ENCODE peak calls at places on chromosomes 16 and 17, in six cellular contexts. One of them, this sample, is unnamed.

GRCh38 chr16:25134306-25134705 is 22.8 kb downstream of the LCMT1 start:
- DNase-seq in Peyer's patch: no peak
- DNase-seq in MM.1S: no peak
- DNase-seq in AG04450: no peak
- DNase-seq in thyroid gland: no peak
- DNase-seq in RWPE1: no peak
- DNase-seq in this sample: no peak

GRCh38 chr17:8598913-8599312 is 31.6 kb downstream of the MYH10 start:
- DNase-seq in Peyer's patch: no peak
- DNase-seq in MM.1S: no peak
- DNase-seq in AG04450: no peak
- DNase-seq in thyroid gland: no peak
- DNase-seq in RWPE1: no peak
- DNase-seq in this sample: no peak

GRCh38 chr17:48047113-48047740 is 932 bp upstream of the NFE2L1 start:
- DNase-seq in Peyer's patch: no peak
- DNase-seq in MM.1S: peak
- DNase-seq in AG04450: no peak
- DNase-seq in thyroid gland: no peak
- DNase-seq in RWPE1: no peak
- DNase-seq in this sample: no peak

GRCh38 chr17:69961488-69962145 is 113.4 kb upstream of the KCNJ16 start:
- DNase-seq in Peyer's patch: no peak
- DNase-seq in MM.1S: peak
- DNase-seq in AG04450: peak
- DNase-seq in thyroid gland: peak
- DNase-seq in RWPE1: no peak
- DNase-seq in this sample: no peak

GRCh38 chr16:86768999-86769398 is 190.7 kb downstream of the FOXL1 start:
- DNase-seq in Peyer's patch: peak
- DNase-seq in MM.1S: no peak
- DNase-seq in AG04450: no peak
- DNase-seq in thyroid gland: peak
- DNase-seq in RWPE1: peak
- DNase-seq in this sample: no peak

GRCh38 chr17:41730479-41730878 is 4.0 kb downstream of the HAP1 start:
- DNase-seq in Peyer's patch: no peak
- DNase-seq in MM.1S: no peak
- DNase-seq in AG04450: no peak
- DNase-seq in thyroid gland: no peak
- DNase-seq in RWPE1: no peak
- DNase-seq in this sample: no peak

GRCh38 chr16:6947291-6947690 is 385.4 kb upstream of the RBFOX1 start:
- DNase-seq in Peyer's patch: no peak
- DNase-seq in MM.1S: no peak
- DNase-seq in AG04450: no peak
- DNase-seq in thyroid gland: no peak
- DNase-seq in RWPE1: no peak
- DNase-seq in this sample: no peak

GRCh38 chr16:57946181-57946801 is 24.6 kb downstream of the CNGB1 start:
- DNase-seq in Peyer's patch: no peak
- DNase-seq in MM.1S: no peak
- DNase-seq in AG04450: no peak
- DNase-seq in thyroid gland: no peak
- DNase-seq in RWPE1: no peak
- DNase-seq in this sample: no peak

GRCh38 chr17:63611354-63611753 is 10.7 kb downstream of the TACO1 start:
- DNase-seq in Peyer's patch: no peak
- DNase-seq in MM.1S: no peak
- DNase-seq in AG04450: no peak
- DNase-seq in thyroid gland: no peak
- DNase-seq in RWPE1: no peak
- DNase-seq in this sample: peak

GRCh38 chr16:1708768-1709180 is 2.8 kb downstream of the MAPK8IP3 start:
- DNase-seq in Peyer's patch: no peak
- DNase-seq in MM.1S: no peak
- DNase-seq in AG04450: peak
- DNase-seq in thyroid gland: no peak
- DNase-seq in RWPE1: no peak
- DNase-seq in this sample: peak

GRCh38 chr16:78443300-78443604 is 343.8 kb downstream of the WWOX start:
- DNase-seq in Peyer's patch: no peak
- DNase-seq in MM.1S: no peak
- DNase-seq in AG04450: no peak
- DNase-seq in thyroid gland: no peak
- DNase-seq in RWPE1: no peak
- DNase-seq in this sample: no peak

GRCh38 chr17:52170963-52171572 is 12.6 kb upstream of the CA10 start:
- DNase-seq in Peyer's patch: no peak
- DNase-seq in MM.1S: no peak
- DNase-seq in AG04450: no peak
- DNase-seq in thyroid gland: peak
- DNase-seq in RWPE1: peak
- DNase-seq in this sample: peak

GRCh38 chr17:80175411-80175810 is 5.6 kb downstream of the CARD14 start:
- DNase-seq in Peyer's patch: no peak
- DNase-seq in MM.1S: no peak
- DNase-seq in AG04450: no peak
- DNase-seq in thyroid gland: no peak
- DNase-seq in RWPE1: peak
- DNase-seq in this sample: no peak

GRCh38 chr17:30212750-30213149 is 22.7 kb downstream of the SLC6A4 start:
- DNase-seq in Peyer's patch: no peak
- DNase-seq in MM.1S: no peak
- DNase-seq in AG04450: no peak
- DNase-seq in thyroid gland: no peak
- DNase-seq in RWPE1: no peak
- DNase-seq in this sample: no peak

GRCh38 chr17:30210901-30211300 is 24.6 kb downstream of the SLC6A4 start:
- DNase-seq in Peyer's patch: no peak
- DNase-seq in MM.1S: no peak
- DNase-seq in AG04450: no peak
- DNase-seq in thyroid gland: no peak
- DNase-seq in RWPE1: no peak
- DNase-seq in this sample: no peak

GRCh38 chr17:30208214-30208613 is 27.3 kb downstream of the SLC6A4 start:
- DNase-seq in Peyer's patch: no peak
- DNase-seq in MM.1S: no peak
- DNase-seq in AG04450: no peak
- DNase-seq in thyroid gland: no peak
- DNase-seq in RWPE1: no peak
- DNase-seq in this sample: no peak

GRCh38 chr17:30210366-30210765 is 25.1 kb downstream of the SLC6A4 start:
- DNase-seq in Peyer's patch: no peak
- DNase-seq in MM.1S: no peak
- DNase-seq in AG04450: no peak
- DNase-seq in thyroid gland: no peak
- DNase-seq in RWPE1: no peak
- DNase-seq in this sample: no peak

GRCh38 chr17:30211371-30211770 is 24.1 kb downstream of the SLC6A4 start:
- DNase-seq in Peyer's patch: no peak
- DNase-seq in MM.1S: no peak
- DNase-seq in AG04450: no peak
- DNase-seq in thyroid gland: no peak
- DNase-seq in RWPE1: no peak
- DNase-seq in this sample: no peak
- TF ChIP-seq CTCF in Peyer's patch: no peak
- TF ChIP-seq CTCF in MM.1S: no peak
- TF ChIP-seq CTCF in AG04450: no peak
- TF ChIP-seq CTCF in thyroid gland: no peak
- TF ChIP-seq CTCF in RWPE1: no peak
- TF ChIP-seq CTCF in this sample: no peak

DNA sequence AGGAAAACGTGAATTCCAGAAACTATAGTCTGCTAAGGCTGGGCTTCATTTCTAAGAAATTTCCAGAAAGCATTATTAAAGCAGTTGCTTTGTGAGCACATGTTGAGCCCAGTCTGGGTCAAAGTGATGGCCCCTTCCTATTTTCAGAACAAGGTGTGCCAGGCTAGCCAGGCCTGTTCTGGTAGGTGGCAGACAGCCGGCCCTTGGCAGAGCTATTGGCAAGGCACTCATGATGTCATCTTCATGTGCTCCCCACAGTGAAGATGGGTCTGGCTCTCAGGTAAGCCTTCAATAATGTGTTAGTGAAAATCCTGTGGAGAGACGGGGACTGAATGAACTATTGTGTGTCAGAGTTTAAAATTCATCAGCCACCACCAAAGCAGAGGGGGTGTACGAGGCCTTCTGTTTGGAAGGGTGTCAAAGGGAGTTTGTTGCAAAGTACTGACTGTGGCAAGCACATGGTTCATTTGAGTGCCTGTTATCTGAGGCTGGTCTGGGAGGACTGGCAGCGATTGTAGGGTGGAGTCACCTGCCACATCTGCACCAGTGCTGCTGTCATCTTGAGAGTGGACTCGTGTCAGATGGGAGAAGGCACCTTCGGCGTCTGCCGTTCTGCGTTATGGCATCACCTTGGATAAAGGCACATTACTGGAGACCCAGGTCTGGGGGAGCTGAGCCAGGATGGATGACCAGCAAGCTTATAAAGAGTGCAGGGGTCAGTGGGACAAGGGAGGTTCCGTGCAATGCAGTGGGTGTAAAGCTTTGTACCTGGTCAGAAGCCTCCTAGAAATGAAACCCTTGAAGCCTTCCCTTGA is 43.4 kb downstream of the KSR1 start:
- DNase-seq in Peyer's patch: peak
- DNase-seq in MM.1S: no peak
- DNase-seq in AG04450: no peak
- DNase-seq in thyroid gland: peak
- DNase-seq in RWPE1: no peak
- DNase-seq in this sample: no peak
- TF ChIP-seq CTCF in Peyer's patch: no peak
- TF ChIP-seq CTCF in MM.1S: no peak
- TF ChIP-seq CTCF in AG04450: no peak
- TF ChIP-seq CTCF in thyroid gland: no peak
- TF ChIP-seq CTCF in RWPE1: no peak
- TF ChIP-seq CTCF in this sample: no peak

DNA sequence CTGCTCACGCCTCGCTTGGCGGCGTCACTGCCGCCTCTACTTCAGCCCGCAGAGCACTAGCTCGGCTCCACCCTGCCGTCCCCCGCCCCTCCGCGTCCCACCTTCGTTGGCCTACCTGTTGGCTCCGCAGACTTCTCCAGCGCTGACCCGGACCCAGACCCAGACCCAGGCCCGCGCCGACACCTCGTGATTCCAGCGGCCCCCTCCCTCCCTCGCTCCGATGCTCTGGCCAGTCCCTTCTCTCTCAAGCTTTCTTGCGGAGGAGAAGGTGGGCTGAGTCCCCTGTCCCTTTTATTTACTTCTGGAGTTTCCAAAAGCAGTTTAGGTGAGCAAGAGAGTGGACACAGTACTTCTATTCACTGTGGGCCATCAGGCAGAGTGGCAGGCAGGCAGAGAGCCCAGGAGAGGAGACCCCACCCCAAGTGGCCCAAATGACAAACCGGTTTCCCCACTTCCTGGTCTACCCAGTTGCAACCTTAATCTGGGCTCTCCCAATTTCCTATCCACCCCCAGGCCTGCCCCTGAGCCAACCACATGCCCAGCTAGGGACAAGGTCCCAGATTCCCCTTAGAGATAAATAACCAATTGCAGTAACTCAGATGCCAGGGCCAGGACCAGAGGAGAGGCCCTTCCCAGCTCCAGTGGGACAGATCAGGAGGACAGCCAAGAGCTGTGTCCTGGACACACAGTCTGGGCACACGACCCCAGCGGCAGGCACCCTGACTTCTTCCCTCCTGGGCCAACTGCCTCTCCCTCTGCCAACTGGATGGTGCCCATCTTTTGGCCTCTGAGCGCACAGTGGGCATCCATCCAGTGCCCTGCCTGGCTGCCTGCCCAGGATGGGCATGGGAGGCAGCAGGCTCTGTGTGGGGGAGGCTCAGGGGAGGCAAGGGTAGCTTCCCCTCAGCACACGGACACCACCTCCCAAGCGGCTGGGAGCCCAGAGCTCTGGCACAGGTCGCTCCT is 1.2 kb upstream of the SRCIN1 start:
- DNase-seq in Peyer's patch: no peak
- DNase-seq in MM.1S: peak
- DNase-seq in AG04450: no peak
- DNase-seq in thyroid gland: peak
- DNase-seq in RWPE1: no peak
- DNase-seq in this sample: no peak
- TF ChIP-seq CTCF in Peyer's patch: no peak
- TF ChIP-seq CTCF in MM.1S: no peak
- TF ChIP-seq CTCF in AG04450: no peak
- TF ChIP-seq CTCF in thyroid gland: no peak
- TF ChIP-seq CTCF in RWPE1: peak
- TF ChIP-seq CTCF in this sample: peak

DNA sequence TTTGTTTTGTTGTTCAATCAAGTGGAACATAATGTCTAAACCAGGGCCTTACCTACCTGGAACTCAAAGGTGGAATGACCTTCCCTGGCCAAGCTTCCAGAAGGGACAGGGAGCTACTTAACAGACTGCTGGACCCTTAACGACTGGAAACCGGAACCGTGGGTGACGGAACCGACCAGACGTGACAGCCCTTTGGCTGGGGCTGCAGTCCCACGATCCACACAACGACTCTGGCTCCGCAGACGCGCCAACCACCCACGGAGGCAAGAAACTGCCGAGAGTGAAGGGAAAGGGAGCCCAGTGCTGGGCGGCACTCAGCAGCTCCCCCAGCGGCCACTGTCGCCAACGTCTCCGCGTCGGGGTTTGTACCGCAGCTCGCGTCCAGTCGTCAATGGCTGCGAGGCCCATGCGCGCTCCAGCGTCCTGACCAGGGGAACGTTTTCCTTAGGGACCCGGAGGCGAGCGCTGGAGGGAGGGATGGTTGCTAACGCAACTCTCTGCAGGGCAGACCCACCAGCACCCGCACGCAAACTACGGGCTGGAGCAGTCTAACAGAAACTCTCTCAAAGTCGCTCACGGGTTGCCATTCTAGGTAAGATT is 5.5 kb upstream of the KIF22 start:
- DNase-seq in Peyer's patch: peak
- DNase-seq in MM.1S: peak
- DNase-seq in AG04450: no peak
- DNase-seq in thyroid gland: peak
- DNase-seq in RWPE1: no peak
- DNase-seq in this sample: peak
- TF ChIP-seq CTCF in Peyer's patch: peak
- TF ChIP-seq CTCF in MM.1S: peak
- TF ChIP-seq CTCF in AG04450: peak
- TF ChIP-seq CTCF in thyroid gland: peak
- TF ChIP-seq CTCF in RWPE1: peak
- TF ChIP-seq CTCF in this sample: peak

GRCh38 chr17:45255358-45255757 is 6.5 kb downstream of the SPATA32 start:
- DNase-seq in Peyer's patch: no peak
- DNase-seq in MM.1S: no peak
- DNase-seq in AG04450: no peak
- DNase-seq in thyroid gland: no peak
- DNase-seq in RWPE1: no peak
- DNase-seq in this sample: no peak

GRCh38 chr17:45260204-45260783 is 1.6 kb downstream of the SPATA32 start:
- DNase-seq in Peyer's patch: no peak
- DNase-seq in MM.1S: no peak
- DNase-seq in AG04450: no peak
- DNase-seq in thyroid gland: no peak
- DNase-seq in RWPE1: no peak
- DNase-seq in this sample: no peak

GRCh38 chr17:45253879-45254278 is 8.0 kb downstream of the SPATA32 start:
- DNase-seq in Peyer's patch: no peak
- DNase-seq in MM.1S: no peak
- DNase-seq in AG04450: no peak
- DNase-seq in thyroid gland: no peak
- DNase-seq in RWPE1: no peak
- DNase-seq in this sample: no peak

GRCh38 chr17:45257115-45257514 is 4.8 kb downstream of the SPATA32 start:
- DNase-seq in Peyer's patch: no peak
- DNase-seq in MM.1S: no peak
- DNase-seq in AG04450: no peak
- DNase-seq in thyroid gland: no peak
- DNase-seq in RWPE1: no peak
- DNase-seq in this sample: no peak

GRCh38 chr17:45256114-45256966 is 5.6 kb downstream of the SPATA32 start:
- DNase-seq in Peyer's patch: no peak
- DNase-seq in MM.1S: peak
- DNase-seq in AG04450: no peak
- DNase-seq in thyroid gland: no peak
- DNase-seq in RWPE1: no peak
- DNase-seq in this sample: peak
- TF ChIP-seq CTCF in Peyer's patch: no peak
- TF ChIP-seq CTCF in MM.1S: peak
- TF ChIP-seq CTCF in AG04450: no peak
- TF ChIP-seq CTCF in thyroid gland: no peak
- TF ChIP-seq CTCF in RWPE1: no peak
- TF ChIP-seq CTCF in this sample: peak

This sample was measured in activated CD8-positive, alpha-beta T cell treated with anti-CD3 and anti-CD28 coated beads for 36 hours.